ENCODE peak calls at places on chromosomes 1 and 21, in four cellular contexts. H is GM23248, X is right lobe of liver, R is ovary. M is an unnamed sample. For H3K4me1, the result is how much of the 10 kb centered on the place peaks cover.

GRCh38 chr1:182446033-182446669 is 3.8 kb upstream of the RGSL1 start:
- DNase-seq in X (no peak), R (no peak), H (peak), M (no peak)

GRCh38 chr21:26557106-26557505 is 16.0 kb downstream of the CYYR1 start:
- DNase-seq in H (no peak), R (no peak), X (no peak), M (no peak)

GRCh38 chr1:107899655-107900054 is 65.3 kb downstream of the VAV3 start:
- DNase-seq in R (no peak), H (no peak), X (no peak), M (no peak)

GRCh38 chr1:153354515-153355193 is 3.0 kb upstream of the S100A9 start:
- DNase-seq in R (no peak), H (no peak), X (peak), M (no peak)

GRCh38 chr1:53690411-53690810 is 48.6 kb downstream of the GLIS1 start:
- DNase-seq in R (no peak), X (no peak), H (no peak), M (no peak)

GRCh38 chr1:85449356-85449755 is 15.6 kb downstream of the DDAH1 start:
- DNase-seq in H (no peak), R (no peak), X (no peak), M (no peak)

GRCh38 chr1:48775817-48776399 is 783 bp downstream of the BEND5 start:
- DNase-seq in R (no peak), X (no peak), H (no peak), M (no peak)

GRCh38 chr1:223844962-223845809 is 561 bp downstream of the TP53BP2 start:
- DNase-seq in X (peak), R (no peak), H (peak), M (peak)

GRCh38 chr1:154485106-154485505 is 16.9 kb upstream of the TDRD10 start:
- DNase-seq in X (no peak), R (no peak), H (no peak), M (peak)

GRCh38 chr1:237279629-237280028 is 237.6 kb downstream of the RYR2 start:
- DNase-seq in R (no peak), X (no peak), H (no peak), M (no peak)

GRCh38 chr1:38045431-38046332 is 911 bp downstream of the POU3F1 start:
- DNase-seq in X (no peak), H (peak), R (no peak), M (no peak)

GRCh38 chr21:44375686-44376320 is 22.4 kb downstream of the TRPM2 start:
- DNase-seq in X (peak), H (no peak), R (no peak), M (no peak)

GRCh38 chr1:204493145-204493881 is 1.3 kb downstream of the PIK3C2B start:
- DNase-seq in X (peak), R (peak), H (peak), M (peak)

GRCh38 chr1:47244339-47244862 is 12.4 kb upstream of the TAL1 start:
- DNase-seq in R (no peak), X (no peak), H (no peak), M (no peak)

GRCh38 chr1:172380441-172381244 is 39.8 kb upstream of the C1orf105 start:
- DNase-seq in R (no peak), X (no peak), H (no peak), M (no peak)

GRCh38 chr1:184626076-184627011 is 128.3 kb downstream of the EDEM3 start:
- DNase-seq in X (peak), R (peak), H (no peak), M (no peak)

GRCh38 chr1:65066766-65067490 is 81.1 kb upstream of the AK4 start:
- DNase-seq in H (peak), X (peak), R (peak), M (peak)

GRCh38 chr1:179091691-179092165 is 9.9 kb downstream of the TOR3A start:
- DNase-seq in X (peak), H (peak), R (peak), M (peak)

GRCh38 chr1:47812848-47813508 is 184.2 kb downstream of the TRABD2B start:
- DNase-seq in X (no peak), R (no peak), H (no peak), M (no peak)

GRCh38 chr1:143727263-143727662 is 244.5 kb downstream of the FAM72C start:
- DNase-seq in H (no peak), R (no peak), X (no peak), M (no peak)

GRCh38 chr1:204081156-204081790 is 8.4 kb downstream of the SOX13 start:
- DNase-seq in X (no peak), H (no peak), R (no peak), M (no peak)

GRCh38 chr1:118944133-118944532 is 44.0 kb downstream of the TBX15 start:
- DNase-seq in H (peak), X (no peak), R (no peak), M (no peak)

GRCh38 chr1:30911061-30911954 is 2.8 kb upstream of the SDC3 start:
- DNase-seq in R (peak), H (peak), X (peak), M (peak)

GRCh38 chr1:59552001-59552400 is 255.1 kb downstream of the FGGY start:
- DNase-seq in X (no peak), H (no peak), R (no peak), M (no peak)

GRCh38 chr21:45420623-45421041 is 15.7 kb downstream of the COL18A1 start:
- DNase-seq in R (no peak), X (no peak), H (no peak), M (peak)

GRCh38 chr1:236509647-236510401 is 14.0 kb upstream of the LGALS8 start:
- DNase-seq in X (no peak), R (no peak), H (no peak), M (peak)

GRCh38 chr1:115507256-115507589 is 134.5 kb upstream of the VANGL1 start:
- DNase-seq in X (no peak), H (peak), R (no peak), M (no peak)

GRCh38 chr1:21082078-21082477 is 94.6 kb downstream of the EIF4G3 start:
- DNase-seq in R (no peak), X (no peak), H (no peak), M (no peak)

GRCh38 chr1:73903092-73903491 is 294.9 kb downstream of the LRRIQ3 start:
- DNase-seq in X (no peak), R (no peak), H (no peak), M (no peak)

GRCh38 chr1:221212926-221213325 is 333.7 kb downstream of the HLX start:
- DNase-seq in R (no peak), H (no peak), X (no peak), M (no peak)

GRCh38 chr1:87942165-87942564 is 613.5 kb downstream of the LMO4 start:
- DNase-seq in R (no peak), X (no peak), H (peak), M (no peak)

GRCh38 chr21:25708467-25709065 is 26.1 kb downstream of the ATP5PF start:
- DNase-seq in X (no peak), H (peak), R (peak), M (peak)

GRCh38 chr21:45596704-45597318 is 46.7 kb upstream of the PCBP3 start:
- DNase-seq in X (peak), H (peak), R (peak), M (peak)

GRCh38 chr1:47927165-47927564 is 70.0 kb downstream of the TRABD2B start:
- DNase-seq in H (no peak), X (no peak), R (no peak), M (no peak)

GRCh38 chr21:26732442-26733221 is 112.6 kb downstream of the ADAMTS1 start:
- DNase-seq in H (peak), X (no peak), R (peak), M (peak)

GRCh38 chr1:108913105-108913948 is 36.5 kb downstream of the GPSM2 start:
- DNase-seq in X (no peak), R (no peak), H (no peak), M (no peak)

DNA sequence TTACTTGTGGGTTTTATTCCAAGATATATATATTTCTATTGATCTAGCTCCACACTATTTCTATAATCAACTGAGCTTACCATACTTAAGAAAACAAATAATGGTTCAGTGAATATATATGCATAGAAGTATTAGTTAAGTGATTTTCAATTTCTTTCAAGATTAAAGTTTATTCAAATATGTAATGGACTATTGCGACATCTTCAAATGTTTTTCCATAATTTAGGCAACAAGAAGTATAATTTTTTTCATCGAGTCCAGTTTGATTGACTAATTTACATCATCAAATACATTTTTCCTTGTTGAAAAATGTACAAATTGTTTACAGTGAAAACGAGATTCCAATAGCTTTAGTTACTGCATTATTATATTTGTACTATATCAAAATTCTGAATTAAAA is 528.6 kb downstream of the PTPRC start:
- DNase-seq in H (no peak), X (no peak), R (no peak), M (no peak)
- H3K4me1 ChIP-seq in H (under half), X (under half), R (under half), M (under half)

GRCh38 chr1:13878001-13878400 is 178.0 kb downstream of the PRDM2 start:
- DNase-seq in H (no peak), R (no peak), X (no peak), M (no peak)
- H3K4me1 ChIP-seq in H (under half), R (under half), X (under half), M (under half)

GRCh38 chr1:9293241-9293511 is 482 bp downstream of the SPSB1 start:
- DNase-seq in R (no peak), X (no peak), H (no peak), M (no peak)

GRCh38 chr1:9294910-9295636 is 2.4 kb downstream of the SPSB1 start:
- DNase-seq in H (peak), R (no peak), X (no peak), M (no peak)

GRCh38 chr1:9295884-9296283 is 3.2 kb downstream of the SPSB1 start:
- DNase-seq in H (no peak), X (peak), R (no peak), M (no peak)

GRCh38 chr1:9293512-9294439 is 1.1 kb downstream of the SPSB1 start:
- DNase-seq in X (no peak), R (no peak), H (peak), M (peak)

DNA sequence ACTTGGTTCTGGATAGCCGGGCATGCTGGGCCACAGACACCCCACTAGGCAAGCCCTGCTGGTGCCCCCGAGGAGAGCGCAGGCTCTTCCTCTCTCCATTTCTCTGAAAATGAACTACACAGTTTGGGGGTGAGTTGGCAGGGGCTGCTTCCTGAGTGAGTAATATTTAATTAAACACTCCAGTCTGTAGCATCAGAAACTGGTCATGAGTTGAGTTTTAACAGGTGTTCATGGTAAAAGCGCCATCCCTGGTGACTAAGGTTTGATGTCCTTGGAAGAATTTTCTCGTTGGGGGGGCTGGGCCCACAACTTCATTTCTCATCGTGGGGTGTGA is 1.7 kb downstream of the SPSB1 start:
- DNase-seq in R (no peak), H (peak), X (no peak), M (no peak)
- H3K4me1 ChIP-seq in R (under half), H (under half), X (under half), M (half or more)

GRCh38 chr1:214551052-214551435 is 358 bp downstream of the PTPN14 start:
- DNase-seq in X (peak), H (no peak), R (peak), M (peak)
- H3K4me1 ChIP-seq in X (under half), H (under half), R (under half), M (half or more)

DNA sequence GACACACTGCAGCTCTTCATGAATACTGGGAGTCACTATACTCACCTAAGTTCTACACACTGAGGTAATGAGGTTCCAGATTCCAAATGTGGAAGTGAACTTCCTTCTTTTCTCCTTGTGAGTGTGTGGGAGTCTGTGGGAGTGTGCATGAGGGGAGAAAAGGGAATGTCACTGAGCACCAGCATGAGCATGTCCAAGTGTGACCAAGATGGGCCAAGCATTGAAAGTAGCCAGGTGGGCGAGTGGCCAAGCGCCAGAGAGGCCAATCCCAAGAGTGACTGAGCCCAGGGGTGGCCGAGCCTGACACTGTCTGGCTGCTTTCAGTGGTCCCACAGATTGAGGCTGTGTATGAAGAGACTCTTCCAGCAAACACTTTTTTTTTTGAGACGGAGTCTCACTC is 132.3 kb downstream of the HLCS start:
- DNase-seq in X (no peak), R (no peak), H (no peak), M (no peak)
- H3K4me1 ChIP-seq in X (under half), R (under half), H (under half), M (under half)

GRCh38 chr1:117033149-117033548 is 27.0 kb upstream of the TTF2 start:
- DNase-seq in H (no peak), R (no peak), X (no peak), M (no peak)

GRCh38 chr1:117029690-117030089 is 28.1 kb downstream of the CD101 start:
- DNase-seq in H (no peak), X (no peak), R (no peak), M (no peak)

GRCh38 chr1:117026361-117026760 is 24.8 kb downstream of the CD101 start:
- DNase-seq in R (no peak), X (no peak), H (peak), M (no peak)

GRCh38 chr1:117032661-117033060 is 27.5 kb upstream of the TTF2 start:
- DNase-seq in R (no peak), X (no peak), H (no peak), M (no peak)

DNA sequence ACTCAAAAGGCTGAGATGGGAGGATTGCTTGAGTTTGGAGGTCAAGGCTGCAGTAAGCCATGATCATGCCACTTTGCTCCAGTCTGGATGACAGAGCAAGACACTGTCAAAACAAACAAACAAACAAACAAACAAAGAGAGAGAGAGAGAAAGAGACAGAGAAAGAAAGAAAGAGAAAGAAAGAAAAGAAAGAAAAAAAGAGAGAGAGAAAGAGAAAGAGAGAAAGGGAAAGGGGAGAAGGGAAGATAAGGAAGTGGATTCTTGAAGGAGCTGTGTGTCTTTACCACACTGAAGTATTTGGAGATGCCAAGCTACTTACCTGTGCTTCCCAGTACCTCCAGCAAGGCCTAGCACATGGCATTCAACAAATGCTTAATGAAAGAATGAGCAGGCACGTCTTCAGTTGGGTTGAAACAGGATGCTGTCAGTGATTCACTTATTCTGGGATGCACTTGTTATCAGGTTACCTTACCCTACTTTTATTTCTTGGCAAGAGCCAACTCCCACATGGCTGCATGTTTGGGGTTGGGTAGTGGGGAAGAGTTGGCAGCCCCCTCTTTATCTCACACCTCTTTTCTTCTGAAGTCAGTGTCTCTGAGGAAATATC is 28.8 kb downstream of the CD101 start:
- DNase-seq in X (no peak), H (no peak), R (no peak), M (no peak)
- H3K4me1 ChIP-seq in X (under half), H (under half), R (under half), M (under half)

GRCh38 chr1:168084396-168085231 is 52.1 kb downstream of the GPR161 start:
- DNase-seq in X (no peak), R (peak), H (peak), M (peak)
- H3K4me1 ChIP-seq in X (under half), R (under half), H (under half), M (under half)

GRCh38 chr1:25024631-25025350 is 94.7 kb upstream of the RUNX3 start:
- DNase-seq in H (no peak), X (no peak), R (no peak), M (no peak)
- H3K4me1 ChIP-seq in H (under half), X (under half), R (under half), M (under half)

DNA sequence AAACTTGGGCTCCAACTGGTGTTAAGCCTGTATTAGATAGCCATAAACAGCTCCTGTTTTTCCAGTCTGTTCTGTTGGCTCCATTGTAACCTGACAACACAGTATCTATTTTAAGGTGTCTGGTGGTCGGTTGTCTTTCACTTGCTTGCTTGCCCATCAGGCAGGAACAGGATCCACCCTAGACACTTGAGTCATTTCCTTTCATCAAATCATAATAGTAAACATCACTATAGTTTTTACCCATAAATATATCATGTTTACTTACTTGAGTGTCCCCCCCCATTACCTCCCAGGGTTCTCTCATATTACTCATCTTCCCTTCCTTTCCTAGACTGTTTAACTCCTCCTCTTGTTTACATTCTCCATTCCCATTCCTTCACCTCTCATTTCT is 2.9 kb downstream of the DDI2 start:
- DNase-seq in H (peak), R (no peak), X (no peak), M (no peak)
- H3K4me1 ChIP-seq in H (under half), R (under half), X (under half), M (under half)